ENCODE peak calls at places on chromosomes 13 and 19, in nine cellular contexts. P is activated CD4-positive, CD25-positive, alpha-beta regulatory T cell treated with anti-CD3 and anti-CD28 coated beads, Interleukin-2, amount 50 U/mL, for 16 hours; L is naive B cell; U is upper lobe of left lung; M is T-helper 17 cell; V is epithelial cell of esophagus; Y is AG10803; J is germinal center; I is NCI-H2107. Q is an unnamed sample.

GRCh38 chr13:36082396-36082795 is 48.8 kb downstream of the DCLK1 start:
- DNase-seq in L (no peak), V (no peak), Y (no peak), I (no peak), P (no peak), J (no peak), M (no peak), U (no peak), Q (no peak)

GRCh38 chr13:112898786-112899617 is 70.0 kb upstream of the MCF2L start:
- DNase-seq in J (no peak), V (no peak), L (no peak), I (no peak), P (no peak), M (no peak), U (peak), Y (no peak), Q (no peak)

GRCh38 chr13:27406178-27406939 is 18.1 kb upstream of the GTF3A start:
- DNase-seq in V (peak), U (no peak), I (no peak), M (no peak), L (peak), P (peak), J (peak), Y (peak), Q (peak)

GRCh38 chr19:38290631-38291147 is 13.4 kb upstream of the C19orf33 start:
- DNase-seq in V (peak), Y (peak), I (no peak), U (no peak), L (no peak), J (no peak), M (no peak), P (no peak), Q (peak)

GRCh38 chr13:85995788-85996418 is 196.7 kb upstream of the SLITRK6 start:
- DNase-seq in V (no peak), L (no peak), J (no peak), Y (no peak), P (no peak), M (no peak), U (no peak), I (no peak), Q (no peak)

GRCh38 chr19:35556846-35557538 is 6.5 kb downstream of the ATP4A start:
- DNase-seq in I (no peak), M (no peak), L (no peak), P (no peak), V (no peak), Y (no peak), U (no peak), J (no peak), Q (no peak)

GRCh38 chr13:114032121-114032799 is 58.4 kb upstream of the C13orf46 start:
- DNase-seq in M (no peak), J (no peak), L (no peak), I (no peak), U (peak), Y (peak), V (no peak), P (no peak), Q (peak)

GRCh38 chr19:49422407-49423277 is 599 bp downstream of the PTH2 start:
- DNase-seq in U (peak), V (peak), J (no peak), M (peak), I (peak), L (no peak), Y (no peak), P (no peak), Q (peak)

GRCh38 chr19:32570081-32570785 is 10.8 kb upstream of the PDCD5 start:
- DNase-seq in V (peak), M (peak), Y (peak), P (no peak), J (no peak), L (peak), I (peak), U (no peak), Q (peak)